ENCODE peak calls at places on chromosomes 11 and 22, in seven cellular contexts. I is IMR-90; Q is activated T-helper 9 cell treated with anti-CD3 and anti-CD28 coated beads, Interleukin-2, amount 50 U/mL, for 16 hours; M is stimulated activated CD8-positive, alpha-beta memory T cell treated with anti-CD3 and anti-CD28 coated beads, Interleukin-7, amount 100 ng/mL, for 24 hours; T is nephron progenitor cell; V is AG04449; F is psoas muscle. D is an unnamed sample.

GRCh38 chr11:43516316-43516820 is 157.6 kb downstream of the TTC17 start:
- DNase-seq in I (no peak), Q (no peak), M (no peak), T (peak), V (no peak), F (no peak), D (no peak)

GRCh38 chr11:22244986-22245592 is 52.2 kb downstream of the ANO5 start:
- DNase-seq in I (peak), Q (no peak), M (no peak), T (peak), V (no peak), F (peak), D (no peak)

GRCh38 chr11:3925513-3925912 is 70.0 kb downstream of the STIM1 start:
- DNase-seq in I (no peak), Q (no peak), M (no peak), T (no peak), V (no peak), F (no peak), D (no peak)

GRCh38 chr11:63478896-63479295 is 12.1 kb downstream of the PLAAT5 start:
- DNase-seq in I (peak), Q (peak), M (peak), T (peak), V (peak), F (no peak), D (no peak)

GRCh38 chr22:44398791-44399190 is 86.0 kb upstream of the SHISAL1 start:
- DNase-seq in I (no peak), Q (no peak), M (no peak), T (no peak), V (no peak), F (no peak), D (no peak)

GRCh38 chr11:47908198-47908597 is 60.0 kb upstream of the NUP160 start:
- DNase-seq in I (no peak), Q (no peak), M (no peak), T (no peak), V (no peak), F (no peak), D (no peak)

GRCh38 chr11:68354181-68354872 is 41.9 kb downstream of the LRP5 start:
- DNase-seq in I (peak), Q (no peak), M (no peak), T (no peak), V (peak), F (peak), D (peak)

GRCh38 chr11:5092821-5093585 is 23.6 kb downstream of the OR52E1 start:
- DNase-seq in I (no peak), Q (no peak), M (no peak), T (no peak), V (no peak), F (no peak), D (no peak)

GRCh38 chr11:114197799-114198500 is 98.2 kb upstream of the NNMT start:
- DNase-seq in I (peak), Q (no peak), M (no peak), T (no peak), V (no peak), F (peak), D (peak)

GRCh38 chr11:61869636-61870428 is 21.5 kb downstream of the FADS3 start:
- DNase-seq in I (no peak), Q (no peak), M (no peak), T (peak), V (no peak), F (no peak), D (no peak)

GRCh38 chr11:102399189-102399588 is 52.2 kb downstream of the BIRC2 start:
- DNase-seq in I (no peak), Q (no peak), M (no peak), T (no peak), V (no peak), F (no peak), D (no peak)

GRCh38 chr11:11742486-11742885 is 99.3 kb upstream of the USP47 start:
- DNase-seq in I (no peak), Q (no peak), M (no peak), T (no peak), V (no peak), F (no peak), D (no peak)

GRCh38 chr11:12841946-12842630 is 167.0 kb upstream of the RASSF10 start:
- DNase-seq in I (peak), Q (no peak), M (no peak), T (peak), V (no peak), F (no peak), D (no peak)

GRCh38 chr11:15757299-15757698 is 599.0 kb downstream of the SOX6 start:
- DNase-seq in I (no peak), Q (no peak), M (no peak), T (no peak), V (no peak), F (no peak), D (no peak)

GRCh38 chr22:25564320-25564978 is at the start of gene GRK3:
- DNase-seq in I (peak), Q (peak), M (peak), T (peak), V (no peak), F (peak), D (peak)

GRCh38 chr11:68751331-68751856 is at the start of gene TESMIN:
- DNase-seq in I (peak), Q (peak), M (peak), T (peak), V (no peak), F (peak), D (peak)

GRCh38 chr11:46410021-46410420 is 18.4 kb upstream of the CHRM4 start:
- DNase-seq in I (no peak), Q (no peak), M (no peak), T (no peak), V (no peak), F (no peak), D (no peak)

GRCh38 chr11:64304316-64305072 is 830 bp upstream of the ESRRA start:
- DNase-seq in I (peak), Q (peak), M (peak), T (peak), V (no peak), F (peak), D (peak)

GRCh38 chr22:29912605-29913398 is 29.8 kb downstream of the MTMR3 start:
- DNase-seq in I (peak), Q (no peak), M (no peak), T (no peak), V (peak), F (no peak), D (no peak)

GRCh38 chr22:20156611-20157415 is 6.0 kb upstream of the CCDC188 start:
- DNase-seq in I (peak), Q (peak), M (peak), T (peak), V (peak), F (peak), D (peak)

GRCh38 chr11:128488471-128488870 is 98.9 kb downstream of the ETS1 start:
- DNase-seq in I (peak), Q (no peak), M (no peak), T (no peak), V (no peak), F (no peak), D (no peak)